ENCODE peak calls at places on chromosome 16, in nine cellular contexts. E, L, X, M, W, V, T, B and S are unnamed samples.

GRCh38 chr16:19639986-19640421 is 78.0 kb downstream of the KNOP1 start:
- DNase-seq in T (no peak), M (no peak), V (no peak), L (no peak), X (no peak), E (no peak), B (no peak), W (no peak), S (no peak)

GRCh38 chr16:75801307-75801706 is 75.0 kb upstream of the CPHXL start:
- DNase-seq in X (no peak), M (no peak), L (no peak), T (no peak), E (no peak), W (no peak), V (peak), B (no peak), S (no peak)

GRCh38 chr16:79426663-79427062 is 173.9 kb downstream of the MAF start:
- DNase-seq in V (no peak), M (no peak), X (no peak), T (no peak), B (no peak), W (no peak), E (no peak), L (no peak), S (no peak)

GRCh38 chr16:3599922-3600321 is 11.5 kb downstream of the SLX4 start:
- DNase-seq in W (no peak), L (no peak), M (no peak), E (no peak), V (no peak), T (no peak), B (no peak), X (no peak), S (no peak)

GRCh38 chr16:54503011-54503410 is 216.4 kb upstream of the IRX3 start:
- DNase-seq in M (no peak), W (peak), B (peak), X (peak), V (no peak), L (peak), T (no peak), E (no peak), S (no peak)

GRCh38 chr16:81564368-81565060 is 119.9 kb downstream of the CMIP start:
- DNase-seq in T (no peak), B (no peak), E (no peak), V (no peak), M (no peak), X (no peak), L (no peak), W (peak), S (no peak)

GRCh38 chr16:50384500-50385122 is 15.8 kb upstream of the BRD7 start:
- DNase-seq in T (no peak), L (no peak), V (no peak), X (no peak), E (no peak), B (no peak), W (no peak), M (no peak), S (no peak)

GRCh38 chr16:77376358-77376757 is 58.5 kb downstream of the ADAMTS18 start:
- DNase-seq in E (peak), W (no peak), L (peak), T (no peak), B (no peak), X (no peak), V (no peak), M (no peak), S (no peak)

GRCh38 chr16:30088237-30088831 is 3.4 kb downstream of the TBX6 start:
- DNase-seq in W (no peak), E (no peak), B (no peak), M (no peak), X (no peak), L (no peak), T (no peak), V (no peak), S (no peak)

GRCh38 chr16:50591800-50592771 is 43.9 kb downstream of the NKD1 start:
- DNase-seq in V (no peak), T (peak), E (no peak), B (peak), M (no peak), L (peak), W (peak), X (no peak), S (no peak)

GRCh38 chr16:3674513-3675295 is 20.2 kb downstream of the DNASE1 start:
- DNase-seq in W (no peak), X (peak), V (no peak), E (no peak), L (no peak), T (no peak), M (no peak), B (no peak), S (no peak)

GRCh38 chr16:71883193-71883848 is 661 bp downstream of the ZNF821 start:
- DNase-seq in W (peak), E (peak), B (peak), V (peak), M (no peak), X (peak), T (no peak), L (peak), S (peak)

GRCh38 chr16:12079411-12079965 is 103.0 kb downstream of the SNX29 start:
- DNase-seq in M (no peak), X (no peak), L (no peak), E (no peak), B (no peak), W (peak), V (no peak), T (no peak), S (no peak)

GRCh38 chr16:49652441-49653175 is 203.3 kb downstream of the ZNF423 start:
- DNase-seq in M (no peak), V (no peak), W (no peak), T (no peak), B (no peak), E (no peak), X (no peak), L (peak), S (no peak)

GRCh38 chr16:30659507-30660423 is 1.5 kb downstream of the FBRS start:
- DNase-seq in T (no peak), W (peak), M (no peak), L (no peak), B (no peak), E (peak), X (peak), V (peak), S (peak)

GRCh38 chr16:57996406-57997175 is 3.9 kb downstream of the ZNF319 start:
- DNase-seq in M (no peak), W (no peak), E (no peak), V (no peak), X (peak), B (no peak), L (no peak), T (no peak), S (no peak)

GRCh38 chr16:66551362-66551761 is 1.0 kb upstream of the CKLF start:
- DNase-seq in X (peak), L (peak), W (peak), V (no peak), E (peak), T (no peak), M (no peak), B (peak), S (peak)

GRCh38 chr16:30377050-30377811 is 2.6 kb downstream of the MYL11 start:
- DNase-seq in W (no peak), B (no peak), V (no peak), L (no peak), E (no peak), M (no peak), T (peak), X (no peak), S (no peak)

GRCh38 chr16:66911112-66911511 is 7.6 kb downstream of the CDH16 start:
- DNase-seq in M (no peak), E (no peak), L (no peak), W (peak), B (no peak), V (peak), T (no peak), X (no peak), S (no peak)

DNA sequence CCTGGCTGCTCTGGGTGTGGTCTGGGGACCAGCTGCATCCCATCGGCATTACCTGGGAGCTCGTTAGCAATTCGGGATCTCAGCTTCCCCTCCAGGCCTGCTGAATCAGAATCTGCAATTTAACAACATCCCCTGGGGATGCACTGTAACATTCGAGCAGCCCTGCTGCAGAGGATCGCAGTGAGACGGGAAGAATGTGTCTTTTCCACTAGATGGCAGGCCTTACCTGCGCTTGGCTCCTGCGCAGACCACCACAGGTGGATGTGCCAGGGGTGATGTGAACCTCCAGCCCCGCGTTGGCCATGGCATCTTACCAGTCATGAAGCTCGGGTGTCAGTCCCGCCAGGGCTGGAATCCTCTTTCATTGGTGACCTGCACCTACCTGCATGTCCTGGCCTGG is 209.9 kb downstream of the PRKCB start:
- DNase-seq in V (no peak), X (peak), E (no peak), M (no peak), T (no peak), W (no peak), L (peak), B (peak), S (no peak)
- TF ChIP-seq CTCF in V (peak), X (peak), E (no peak), M (peak), T (no peak), W (no peak), L (peak), B (peak), S (no peak)

DNA sequence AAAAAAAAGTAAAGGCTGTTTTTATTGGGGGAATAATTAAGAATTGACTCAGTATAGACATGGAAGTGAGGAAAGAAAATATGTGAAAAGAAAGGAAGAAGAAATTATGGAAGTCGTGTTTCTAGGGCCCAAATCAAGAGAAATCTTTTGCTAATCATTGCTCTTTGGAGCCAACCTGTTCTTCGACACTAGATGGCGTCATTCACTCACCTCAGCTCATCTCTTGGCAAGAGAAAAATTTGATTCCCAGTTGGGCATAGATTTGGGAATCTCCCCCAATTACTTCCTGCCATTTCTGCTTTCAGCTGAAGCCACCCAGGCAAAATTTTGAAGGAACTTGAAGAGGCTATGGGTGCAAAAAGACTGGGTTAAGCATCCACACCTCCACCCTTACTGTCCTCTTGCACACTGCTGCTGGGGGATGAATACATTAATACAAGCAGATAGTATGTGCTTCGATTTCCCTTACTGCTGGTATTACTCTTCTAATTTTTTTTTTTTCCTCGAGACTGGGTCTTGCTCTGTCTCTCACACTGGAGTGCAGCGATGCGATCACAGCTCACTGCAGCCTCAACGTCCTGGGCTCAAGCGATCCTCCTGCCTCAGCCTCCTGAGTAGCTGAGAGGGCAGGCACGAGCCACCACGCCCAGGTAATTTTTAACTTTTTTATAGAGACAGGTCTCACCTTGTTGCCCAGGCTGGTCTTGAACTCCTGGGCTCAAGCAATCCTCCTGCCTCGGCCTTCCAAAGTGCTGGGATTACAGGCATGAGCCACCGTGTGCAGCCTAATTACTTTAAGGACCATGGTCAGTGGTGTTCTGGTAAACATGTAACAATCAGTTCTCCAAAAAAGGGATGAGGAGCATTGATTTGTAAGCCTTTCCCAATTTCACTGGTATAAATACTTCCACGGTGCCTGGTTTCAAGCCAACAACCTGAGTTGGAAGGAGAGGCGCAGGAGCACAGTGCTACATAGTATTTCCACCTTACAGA is 13.5 kb downstream of the PSMD7 start:
- DNase-seq in E (peak), T (no peak), V (peak), L (peak), M (no peak), B (peak), W (no peak), X (no peak), S (no peak)
- TF ChIP-seq CTCF in E (peak), T (no peak), V (peak), L (peak), M (peak), B (peak), W (peak), X (peak), S (peak)

GRCh38 chr16:69083306-69083941 is 22.0 kb upstream of the HAS3 start:
- DNase-seq in E (no peak), W (peak), X (no peak), V (no peak), T (no peak), L (no peak), M (no peak), B (no peak), S (no peak)
- TF ChIP-seq CTCF in E (peak), W (no peak), X (no peak), V (peak), T (no peak), L (no peak), M (peak), B (peak), S (no peak)

DNA sequence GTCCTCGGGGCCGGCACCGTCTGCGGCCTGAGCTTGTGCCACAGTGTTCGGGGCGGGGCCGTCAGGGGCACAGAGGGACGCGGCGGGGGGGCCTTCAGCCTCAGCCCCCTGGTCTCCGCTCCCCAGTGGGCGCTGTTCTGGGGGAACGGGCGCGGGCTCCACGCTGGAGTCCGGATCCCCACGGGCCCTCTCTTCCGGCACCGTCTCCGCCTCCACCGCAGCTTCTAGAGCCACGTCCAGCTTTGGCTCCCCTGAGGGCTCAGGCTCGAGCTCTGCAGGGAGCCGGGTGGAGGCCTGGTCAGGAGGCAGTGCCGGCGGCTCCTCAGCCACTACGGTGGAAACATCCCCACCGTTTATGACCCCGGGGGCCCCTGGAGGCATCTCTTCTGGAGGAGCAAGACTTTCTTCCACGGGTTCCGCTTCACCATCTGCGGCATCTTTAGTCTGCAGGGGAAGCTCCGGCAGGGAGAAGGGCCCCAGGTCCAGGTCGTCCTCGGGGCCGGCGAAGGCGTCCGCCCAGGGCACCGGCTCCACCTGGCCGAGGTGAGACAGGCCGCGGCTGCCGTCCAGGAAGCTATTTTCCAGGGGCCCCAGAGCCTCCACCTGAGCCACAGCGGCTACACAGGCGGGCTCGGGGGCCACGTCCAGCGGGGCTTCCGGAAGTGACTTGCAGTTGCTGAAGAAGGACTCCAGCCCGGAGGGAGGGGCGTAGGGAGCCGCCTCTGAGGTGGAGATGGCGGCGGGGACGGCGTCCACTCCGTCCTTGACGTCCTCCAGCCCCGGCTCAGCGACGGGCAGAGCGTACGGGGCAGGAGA is 62.4 kb downstream of the ZNF778 start:
- DNase-seq in T (no peak), B (no peak), V (no peak), L (no peak), M (no peak), W (no peak), E (no peak), X (no peak), S (no peak)
- TF ChIP-seq CTCF in T (no peak), B (no peak), V (no peak), L (no peak), M (no peak), W (no peak), E (no peak), X (no peak), S (no peak)

DNA sequence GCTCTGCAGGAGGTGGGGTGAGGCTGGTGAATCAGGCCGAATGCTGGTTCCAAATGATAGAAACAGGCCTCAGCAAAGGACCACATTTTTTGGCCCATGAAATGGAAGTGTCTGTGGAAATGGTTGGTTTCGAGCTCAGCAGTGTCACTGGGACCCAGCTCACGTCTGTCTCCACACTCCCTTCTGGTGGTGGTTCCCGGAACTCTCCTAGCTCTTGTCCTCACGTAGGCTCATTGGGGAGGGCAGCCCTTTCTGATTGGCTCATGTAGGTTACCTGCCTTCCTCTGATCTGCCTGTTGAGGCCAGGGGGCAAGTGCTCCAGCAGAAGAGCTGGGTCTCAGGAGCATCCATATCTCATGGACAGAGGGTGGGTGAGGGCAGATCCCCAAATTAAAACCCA is 4.0 kb downstream of the ALG1 start:
- DNase-seq in W (no peak), E (no peak), B (no peak), V (no peak), L (no peak), M (no peak), T (no peak), X (no peak), S (no peak)
- TF ChIP-seq CTCF in W (no peak), E (no peak), B (no peak), V (no peak), L (no peak), M (no peak), T (no peak), X (no peak), S (no peak)

DNA sequence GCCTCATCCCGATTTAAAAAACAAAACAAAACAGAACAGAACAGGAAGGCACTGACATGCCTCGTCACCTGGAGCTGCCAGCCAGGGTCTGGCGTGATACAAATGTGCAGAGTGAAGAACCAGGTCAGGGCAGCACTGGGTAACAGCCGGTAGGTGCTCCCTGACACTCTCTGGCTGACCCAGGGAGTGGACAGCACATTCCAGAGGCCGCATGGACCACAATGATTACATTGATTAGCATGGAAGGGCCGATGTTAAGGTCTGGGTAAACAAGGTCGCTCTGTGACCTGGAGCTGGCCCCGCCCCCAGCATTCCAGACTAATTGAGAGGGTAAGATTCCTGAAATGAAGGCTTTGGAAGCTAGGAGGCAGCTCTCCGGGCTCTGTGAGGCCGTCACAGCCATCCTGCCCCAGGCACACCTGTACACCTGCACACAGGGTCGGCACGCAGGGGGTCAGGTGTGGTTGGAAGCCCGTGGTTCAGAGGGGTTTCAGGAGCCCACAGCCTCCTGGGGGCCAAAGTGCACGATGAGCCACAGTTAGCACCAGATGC is 21.4 kb downstream of the PIEZO1 start:
- DNase-seq in L (no peak), E (no peak), M (no peak), B (peak), X (no peak), T (no peak), V (no peak), W (no peak), S (no peak)
- TF ChIP-seq CTCF in L (no peak), E (no peak), M (no peak), B (no peak), X (no peak), T (no peak), V (no peak), W (no peak), S (no peak)

GRCh38 chr16:2056077-2056476 is 8.3 kb downstream of the TSC2 start:
- DNase-seq in B (no peak), M (no peak), E (no peak), T (no peak), X (no peak), V (no peak), W (no peak), L (no peak), S (no peak)

GRCh38 chr16:2057438-2057837 is 9.7 kb downstream of the TSC2 start:
- DNase-seq in T (no peak), W (no peak), B (no peak), L (no peak), V (no peak), X (no peak), M (no peak), E (no peak), S (no peak)

GRCh38 chr16:2058901-2059300 is 11.1 kb downstream of the TSC2 start:
- DNase-seq in V (no peak), L (no peak), T (no peak), W (no peak), M (no peak), E (no peak), X (no peak), B (no peak), S (no peak)

GRCh38 chr16:2054543-2055245 is 6.9 kb downstream of the TSC2 start:
- DNase-seq in X (no peak), W (peak), V (no peak), M (no peak), E (no peak), B (no peak), T (no peak), L (no peak), S (no peak)

GRCh38 chr16:2056681-2057407 is 9.1 kb downstream of the TSC2 start:
- DNase-seq in B (no peak), L (no peak), M (no peak), T (no peak), E (no peak), X (no peak), W (no peak), V (no peak), S (no peak)
- TF ChIP-seq CTCF in B (peak), L (no peak), M (no peak), T (no peak), E (no peak), X (no peak), W (no peak), V (peak), S (no peak)

GRCh38 chr16:24696699-24697098 is 32.8 kb upstream of the TNRC6A start:
- DNase-seq in V (no peak), E (no peak), B (no peak), X (no peak), M (no peak), W (no peak), L (no peak), T (no peak), S (no peak)

GRCh38 chr16:24699151-24699723 is 30.2 kb upstream of the TNRC6A start:
- DNase-seq in T (no peak), V (no peak), L (no peak), E (no peak), W (no peak), X (no peak), M (no peak), B (no peak), S (no peak)

GRCh38 chr16:24698314-24698713 is 31.1 kb upstream of the TNRC6A start:
- DNase-seq in E (no peak), X (no peak), M (no peak), L (no peak), B (no peak), T (no peak), V (no peak), W (no peak), S (no peak)

GRCh38 chr16:24701521-24701951 is 27.9 kb upstream of the TNRC6A start:
- DNase-seq in X (no peak), W (no peak), M (no peak), L (no peak), T (no peak), B (no peak), E (no peak), V (no peak), S (no peak)

GRCh38 chr16:24700549-24701392 is 28.7 kb upstream of the TNRC6A start:
- DNase-seq in V (peak), B (no peak), L (peak), E (no peak), X (no peak), W (peak), M (peak), T (peak), S (peak)
- TF ChIP-seq CTCF in V (peak), B (peak), L (peak), E (no peak), X (no peak), W (no peak), M (peak), T (peak), S (no peak)